ENCODE peak calls at places on chromosomes 1 and 21, in seven cellular contexts. Z, O, R, E, Q, A and X are unnamed samples.

GRCh38 chr21:34935452-34935851 is 113.7 kb downstream of the RUNX1 start:
- DNase-seq in O (no peak), Z (no peak), E (no peak), A (no peak), R (no peak), Q (no peak), X (no peak)

GRCh38 chr1:15833069-15833679 is 14.3 kb upstream of the SPEN start:
- DNase-seq in A (peak; percentile 28), E (peak; percentile 42), O (no peak), Q (peak; percentile 72), R (peak; percentile 64), Z (peak; percentile 74), X (peak; percentile 15)

GRCh38 chr1:234862944-234863515 is 253.1 kb upstream of the IRF2BP2 start:
- DNase-seq in E (peak; percentile 80), R (no peak), O (no peak), A (peak; percentile 36), Z (peak; percentile 88), Q (no peak), X (peak; percentile 68)

GRCh38 chr1:11714831-11715574 is 20.9 kb upstream of the AGTRAP start:
- DNase-seq in A (no peak), Q (no peak), E (no peak), Z (no peak), O (no peak), R (no peak), X (no peak)

GRCh38 chr1:229509576-229509975 is 1.4 kb upstream of the NUP133 start:
- DNase-seq in O (peak; percentile 32), A (peak; percentile 35), R (no peak), Z (no peak), E (no peak), Q (peak; percentile 70), X (no peak)

GRCh38 chr21:38820471-38821239 is 14.9 kb downstream of the ETS2 start:
- DNase-seq in O (no peak), Z (no peak), E (no peak), R (peak; percentile 32), Q (no peak), A (no peak), X (no peak)

GRCh38 chr1:95041491-95042165 is 31.1 kb downstream of the ALG14 start:
- DNase-seq in Q (peak; percentile 51), Z (peak; percentile 60), O (peak; percentile 32), E (peak; percentile 17), A (peak; percentile 83), R (peak; percentile 40), X (peak; percentile 87)

GRCh38 chr1:236343246-236343862 is 50.7 kb upstream of the EDARADD start:
- DNase-seq in O (no peak), A (no peak), Z (peak; percentile 26), Q (no peak), E (no peak), R (no peak), X (no peak)

GRCh38 chr1:90616395-90616794 is 100.7 kb downstream of the BARHL2 start:
- DNase-seq in E (no peak), O (peak; percentile 34), Z (no peak), Q (peak; percentile 60), A (peak; percentile 5), R (no peak), X (no peak)

GRCh38 chr1:229456016-229456415 is 22.1 kb upstream of the ACTA1 start:
- DNase-seq in R (no peak), A (no peak), O (no peak), E (no peak), Q (no peak), Z (no peak), X (no peak)

GRCh38 chr1:148308832-148309458 is 156.9 kb upstream of the NBPF11 start:
- DNase-seq in Q (peak; percentile 30), O (no peak), A (peak; percentile 56), E (no peak), Z (no peak), R (no peak), X (peak; percentile 19)

GRCh38 chr21:24023402-24023801 is 1583.9 kb downstream of the MRPL39 start:
- DNase-seq in A (no peak), R (no peak), O (no peak), E (no peak), Z (no peak), Q (peak; percentile 86), X (no peak)

GRCh38 chr1:7171574-7171973 is 386.3 kb downstream of the CAMTA1 start:
- DNase-seq in O (no peak), E (no peak), Z (no peak), Q (no peak), R (no peak), A (no peak), X (no peak)

GRCh38 chr21:42319851-42320602 is 4.8 kb upstream of the TFF3 start:
- DNase-seq in Q (no peak), A (no peak), Z (no peak), R (peak; percentile 40), E (no peak), O (no peak), X (no peak)

GRCh38 chr1:208437416-208437815 is 193.2 kb upstream of the PLXNA2 start:
- DNase-seq in E (no peak), Q (no peak), R (no peak), Z (no peak), A (peak; percentile 6), O (no peak), X (peak; percentile 43)

GRCh38 chr1:41671116-41671755 is 186.8 kb upstream of the EDN2 start:
- DNase-seq in E (no peak), A (no peak), Q (no peak), R (no peak), O (no peak), Z (peak; percentile 11), X (no peak)

GRCh38 chr1:31977361-31978131 is 36.1 kb upstream of the KHDRBS1 start:
- DNase-seq in E (no peak), Q (peak; percentile 62), R (peak; percentile 22), A (peak; percentile 6), Z (no peak), O (peak; percentile 73), X (peak; percentile 51)